ENCODE peak calls at places on chromosomes 3 and 15, in nine cellular contexts. M is CD8-positive, alpha-beta T cell; A is MM.1S; V is colonic mucosa; W is right atrium auricular region; H is AG09309; I is coronary artery; U is stomach; N is adipocyte. P is an unnamed sample.

GRCh38 chr15:25883860-25884259 is 20.7 kb upstream of the ATP10A start:
- DNase-seq in M (no peak), A (no peak), V (no peak), W (no peak), H (peak; percentile 85), I (no peak), U (no peak), N (peak; percentile 87), P (no peak)

GRCh38 chr3:152470095-152470494 is 201.4 kb downstream of the MBNL1 start:
- DNase-seq in M (no peak), A (no peak), V (no peak), W (no peak), H (no peak), I (no peak), U (no peak), N (no peak), P (no peak)

GRCh38 chr3:161221881-161222600 is 930 bp downstream of the NMD3 start:
- DNase-seq in M (no peak), A (peak; percentile 10), V (peak; percentile 33), W (no peak), H (no peak), I (no peak), U (no peak), N (peak; percentile 59), P (no peak)

GRCh38 chr3:30492581-30493192 is 113.7 kb upstream of the TGFBR2 start:
- DNase-seq in M (no peak), A (no peak), V (no peak), W (no peak), H (no peak), I (no peak), U (no peak), N (peak; percentile 60), P (no peak)

GRCh38 chr15:25804451-25804850 is 58.7 kb downstream of the ATP10A start:
- DNase-seq in M (no peak), A (no peak), V (no peak), W (no peak), H (no peak), I (no peak), U (no peak), N (no peak), P (no peak)

GRCh38 chr3:180926526-180926925 is 14.1 kb downstream of the FXR1 start:
- DNase-seq in M (no peak), A (no peak), V (no peak), W (no peak), H (no peak), I (no peak), U (no peak), N (peak; percentile 50), P (no peak)

GRCh38 chr15:78216276-78217229 is 17.8 kb downstream of the ACSBG1 start:
- DNase-seq in M (no peak), A (no peak), V (peak; percentile 95), W (peak; percentile 79), H (no peak), I (no peak), U (peak; percentile 95), N (peak; percentile 50), P (peak; percentile 99)

GRCh38 chr3:105938826-105939225 is 70.0 kb upstream of the CBLB start:
- DNase-seq in M (no peak), A (no peak), V (no peak), W (no peak), H (no peak), I (no peak), U (no peak), N (no peak), P (no peak)

GRCh38 chr3:113516115-113516505 is 1.2 kb upstream of the SPICE1 start:
- DNase-seq in M (no peak), A (no peak), V (peak; percentile 39), W (no peak), H (no peak), I (no peak), U (no peak), N (no peak), P (no peak)

GRCh38 chr3:157190242-157190876 is 30.4 kb upstream of the CCNL1 start:
- DNase-seq in M (no peak), A (peak; percentile 21), V (no peak), W (no peak), H (no peak), I (no peak), U (no peak), N (no peak), P (no peak)

GRCh38 chr15:74396445-74397238 is 29.2 kb upstream of the CYP11A1 start:
- DNase-seq in M (peak; percentile 36), A (no peak), V (no peak), W (no peak), H (no peak), I (no peak), U (peak; percentile 52), N (no peak), P (no peak)

GRCh38 chr3:67329358-67329757 is 325.1 kb downstream of the SUCLG2 start:
- DNase-seq in M (no peak), A (no peak), V (no peak), W (no peak), H (no peak), I (no peak), U (no peak), N (no peak), P (no peak)

GRCh38 chr3:19645093-19645492 is 288.9 kb downstream of the EFHB start:
- DNase-seq in M (no peak), A (peak; percentile 85), V (no peak), W (no peak), H (no peak), I (no peak), U (no peak), N (no peak), P (no peak)

GRCh38 chr3:54125317-54125716 is 3.0 kb downstream of the CACNA2D3 start:
- DNase-seq in M (no peak), A (no peak), V (no peak), W (no peak), H (no peak), I (no peak), U (no peak), N (no peak), P (no peak)

GRCh38 chr15:88800026-88800425 is 3.2 kb upstream of the ACAN start:
- DNase-seq in M (no peak), A (no peak), V (no peak), W (no peak), H (no peak), I (no peak), U (no peak), N (peak; percentile 15), P (peak; percentile 31)

GRCh38 chr3:7667774-7668173 is 806.9 kb downstream of the GRM7 start:
- DNase-seq in M (no peak), A (no peak), V (no peak), W (no peak), H (no peak), I (no peak), U (no peak), N (no peak), P (no peak)

GRCh38 chr3:118089563-118089962 is 945.1 kb downstream of the IGSF11 start:
- DNase-seq in M (no peak), A (no peak), V (no peak), W (no peak), H (no peak), I (no peak), U (no peak), N (peak; percentile 63), P (no peak)

GRCh38 chr3:187025656-187026320 is 95.5 kb downstream of the ST6GAL1 start:
- DNase-seq in M (peak; percentile 39), A (no peak), V (no peak), W (no peak), H (no peak), I (no peak), U (no peak), N (no peak), P (no peak)

GRCh38 chr3:16048435-16049318 is 125.8 kb upstream of the GALNT15 start:
- DNase-seq in M (peak; percentile 31), A (peak; percentile 67), V (peak; percentile 64), W (no peak), H (no peak), I (no peak), U (peak; percentile 41), N (peak; percentile 90), P (no peak)

GRCh38 chr3:187889601-187890404 is 144.5 kb upstream of the BCL6 start:
- DNase-seq in M (no peak), A (peak; percentile 20), V (no peak), W (no peak), H (no peak), I (no peak), U (no peak), N (peak; percentile 38), P (no peak)

GRCh38 chr3:138082085-138082991 is 33.1 kb downstream of the DZIP1L start:
- DNase-seq in M (no peak), A (peak; percentile 59), V (no peak), W (peak; percentile 62), H (peak; percentile 62), I (no peak), U (peak; percentile 47), N (peak; percentile 55), P (peak; percentile 58)
- H3K4me3 ChIP-seq in M (no peak overlapping the region), A (peak overlapping the region; percentile 22), V (no peak overlapping the region), W (no peak overlapping the region), H (no peak overlapping the region), I (peak overlapping the region; percentile 35), U (peak overlapping the region; percentile 24), N (peak overlapping the region; percentile 60), P (no peak overlapping the region)

GRCh38 chr15:58876306-58876705 is 57.2 kb downstream of the SLTM start:
- DNase-seq in M (no peak), A (no peak), V (no peak), W (no peak), H (no peak), I (no peak), U (no peak), N (no peak), P (no peak)
- H3K4me3 ChIP-seq in M (no peak overlapping the region), A (no peak overlapping the region), V (no peak overlapping the region), W (no peak overlapping the region), H (no peak overlapping the region), I (no peak overlapping the region), U (no peak overlapping the region), N (no peak overlapping the region), P (no peak overlapping the region)

GRCh38 chr3:17260257-17260656 is 375.5 kb downstream of the PLCL2 start:
- DNase-seq in M (no peak), A (no peak), V (no peak), W (no peak), H (no peak), I (no peak), U (no peak), N (no peak), P (no peak)
- H3K4me3 ChIP-seq in M (no peak overlapping the region), A (no peak overlapping the region), V (no peak overlapping the region), W (no peak overlapping the region), H (no peak overlapping the region), I (no peak overlapping the region), U (no peak overlapping the region), N (no peak overlapping the region), P (no peak overlapping the region)

DNA sequence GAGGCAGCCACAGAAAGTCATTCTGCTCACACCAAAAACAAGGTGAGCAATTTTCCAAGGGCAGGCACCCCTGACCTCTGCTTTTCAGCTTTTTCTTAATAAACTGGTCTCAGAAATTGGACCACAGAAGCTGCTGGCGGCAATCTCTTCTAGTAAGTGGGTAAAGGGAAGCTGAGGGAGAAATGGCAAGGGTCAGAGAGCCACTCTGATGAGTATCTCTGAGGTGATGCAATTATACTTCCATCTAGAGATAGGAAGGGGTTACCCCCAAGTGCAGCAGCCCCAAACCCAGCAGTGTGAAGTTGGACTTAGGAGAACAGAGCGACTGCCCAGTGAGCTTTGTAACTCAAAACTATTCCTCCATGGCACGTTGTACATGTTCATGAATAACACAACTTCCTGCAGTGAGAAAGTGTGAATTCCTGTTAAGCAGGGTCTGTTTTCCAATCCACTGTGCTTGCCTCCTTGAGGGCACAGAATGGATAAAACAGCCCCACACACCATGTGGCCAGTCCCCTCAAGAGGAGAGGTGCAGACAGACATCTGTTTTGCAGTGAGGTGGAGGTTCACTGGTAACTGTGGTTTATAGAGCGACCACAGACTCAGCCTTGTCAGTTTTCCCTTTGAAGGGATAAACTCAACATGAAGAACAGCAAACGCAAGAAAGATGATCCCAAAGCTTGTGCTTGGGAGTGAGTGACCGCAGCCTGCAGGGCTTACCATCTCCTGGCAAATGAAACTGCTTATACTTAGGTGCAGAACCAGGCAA is 683.4 kb upstream of the CFAP20DC start:
- DNase-seq in M (no peak), A (no peak), V (no peak), W (no peak), H (no peak), I (no peak), U (no peak), N (no peak), P (no peak)
- H3K4me3 ChIP-seq in M (no peak overlapping the region), A (no peak overlapping the region), V (no peak overlapping the region), W (no peak overlapping the region), H (no peak overlapping the region), I (no peak overlapping the region), U (no peak overlapping the region), N (no peak overlapping the region), P (no peak overlapping the region)

P was measured in LNCaP clone FGC.